ENCODE peak calls at places on chromosomes 4 and X, in eight cellular contexts. B is cardiac fibroblast; D is fibroblast of pulmonary artery; O is hypothalamus; S is adipocyte; K is GM12891; N is central memory CD4-positive, alpha-beta T cell; F is GM19239. A is an unnamed sample.

GRCh38 chr4:4289575-4289929 is 402 bp downstream of the LYAR start:
- DNase-seq in B (no peak), D (peak), O (no peak), S (peak), K (no peak), N (no peak), F (no peak), A (no peak)

GRCh38 chrX:136850441-136851175 is 29.9 kb downstream of the RBMX start:
- DNase-seq in B (peak), D (peak), O (no peak), S (peak), K (no peak), N (no peak), F (no peak), A (peak)

GRCh38 chr4:48742412-48742811 is 37.7 kb downstream of the FRYL start:
- DNase-seq in B (no peak), D (no peak), O (no peak), S (peak), K (no peak), N (no peak), F (no peak), A (no peak)

GRCh38 chr4:156608651-156609050 is 362.9 kb downstream of the PDGFC start:
- DNase-seq in B (no peak), D (no peak), O (no peak), S (no peak), K (no peak), N (no peak), F (no peak), A (no peak)

GRCh38 chrX:36640232-36640631 is 367.9 kb upstream of the FAM47C start:
- DNase-seq in B (no peak), D (no peak), O (no peak), S (no peak), K (no peak), N (no peak), F (no peak), A (no peak)

GRCh38 chr4:40976343-40976742 is 226.6 kb downstream of the NSUN7 start:
- DNase-seq in B (peak), D (peak), O (no peak), S (peak), K (no peak), N (no peak), F (peak), A (peak)

GRCh38 chr4:74640111-74640903 is 154.0 kb downstream of the BTC start:
- DNase-seq in B (peak), D (peak), O (no peak), S (peak), K (no peak), N (no peak), F (no peak), A (peak)

GRCh38 chr4:14184265-14184664 is 556.7 kb upstream of the BOD1L1 start:
- DNase-seq in B (peak), D (peak), O (no peak), S (no peak), K (no peak), N (no peak), F (no peak), A (peak)

GRCh38 chr4:111475001-111475400 is 670.3 kb upstream of the FAM241A start:
- DNase-seq in B (peak), D (peak), O (no peak), S (peak), K (no peak), N (no peak), F (no peak), A (peak)

GRCh38 chr4:10085386-10085785 is 31.2 kb downstream of the WDR1 start:
- DNase-seq in B (no peak), D (no peak), O (no peak), S (no peak), K (no peak), N (no peak), F (no peak), A (no peak)

GRCh38 chrX:66751136-66751782 is 112.4 kb upstream of the EDA2R start:
- DNase-seq in B (no peak), D (no peak), O (no peak), S (peak), K (no peak), N (no peak), F (no peak), A (no peak)

GRCh38 chr4:25925486-25926201 is 11.6 kb downstream of the SMIM20 start:
- DNase-seq in B (peak), D (peak), O (no peak), S (peak), K (no peak), N (no peak), F (no peak), A (no peak)

GRCh38 chrX:54747713-54748393 is 50.2 kb downstream of the ITIH6 start:
- DNase-seq in B (no peak), D (no peak), O (no peak), S (no peak), K (no peak), N (no peak), F (no peak), A (no peak)

GRCh38 chr4:94540476-94540875 is 88.7 kb downstream of the PDLIM5 start:
- DNase-seq in B (no peak), D (no peak), O (no peak), S (no peak), K (no peak), N (no peak), F (no peak), A (no peak)

GRCh38 chr4:4362991-4363697 is 23.8 kb upstream of the NSG1 start:
- DNase-seq in B (no peak), D (no peak), O (no peak), S (peak), K (no peak), N (no peak), F (no peak), A (no peak)

GRCh38 chr4:156388826-156389225 is 435.2 kb upstream of the CTSO start:
- DNase-seq in B (peak), D (peak), O (no peak), S (peak), K (no peak), N (no peak), F (no peak), A (peak)

GRCh38 chrX:16671005-16671404 is 21.0 kb downstream of the S100G start:
- DNase-seq in B (peak), D (peak), O (no peak), S (peak), K (peak), N (peak), F (peak), A (peak)

GRCh38 chr4:123564758-123565346 is 168.3 kb downstream of the SPRY1 start:
- DNase-seq in B (peak), D (peak), O (no peak), S (peak), K (peak), N (peak), F (peak), A (peak)

GRCh38 chr4:54102747-54103146 is 2.8 kb downstream of the GSX2 start:
- DNase-seq in B (no peak), D (no peak), O (no peak), S (no peak), K (no peak), N (no peak), F (no peak), A (no peak)

GRCh38 chrX:115602729-115603389 is 41.9 kb downstream of the PLS3 start:
- DNase-seq in B (no peak), D (no peak), O (no peak), S (peak), K (no peak), N (no peak), F (no peak), A (no peak)

GRCh38 chr4:58551676-58552075 is 1441.5 kb upstream of the IGFBP7 start:
- DNase-seq in B (no peak), D (no peak), O (no peak), S (no peak), K (no peak), N (no peak), F (no peak), A (no peak)

A was measured in fibroblast of gingiva.